ENCODE peak calls at places on chromosomes 12 and 14, in four cellular contexts. N is ecto neural progenitor cell, W is NCI-H2171, Z is epithelial cell of esophagus. F is an unnamed sample.

GRCh38 chr12:32272465-32272864 is 126.9 kb upstream of the FGD4 start:
- DNase-seq in Z (no peak), N (no peak), W (no peak), F (no peak)

GRCh38 chr14:74548881-74549280 is 55.3 kb downstream of the ISCA2 start:
- DNase-seq in Z (peak; percentile 64), N (no peak), W (no peak), F (no peak)

GRCh38 chr12:46160081-46160980 is 108.5 kb downstream of the SLC38A1 start:
- DNase-seq in N (no peak), Z (peak; percentile 98), W (peak; percentile 82), F (no peak)

GRCh38 chr12:26871985-26872384 is 39.0 kb upstream of the ITPR2 start:
- DNase-seq in N (no peak), Z (no peak), W (no peak), F (no peak)

GRCh38 chr14:68694516-68695235 is 98.2 kb downstream of the ZFP36L1 start:
- DNase-seq in W (no peak), N (no peak), Z (no peak), F (no peak)

GRCh38 chr12:10392394-10392930 is 2.6 kb upstream of the KLRK1 start:
- DNase-seq in W (no peak), Z (peak; percentile 93), N (no peak), F (no peak)

GRCh38 chr14:24144451-24144850 is 2.0 kb downstream of the PSME2 start:
- DNase-seq in Z (no peak), N (no peak), W (no peak), F (no peak)

GRCh38 chr12:537772-538171 is 78.0 kb downstream of the B4GALNT3 start:
- DNase-seq in N (no peak), Z (peak; percentile 97), W (peak; percentile 67), F (no peak)

GRCh38 chr14:69303086-69303485 is 43.1 kb downstream of the GALNT16 start:
- DNase-seq in W (no peak), N (peak; percentile 24), Z (no peak), F (no peak)

GRCh38 chr12:123271182-123271491 is 519 bp downstream of the CDK2AP1 start:
- DNase-seq in N (peak; percentile 88), W (peak; percentile 71), Z (peak; percentile 73), F (no peak)

GRCh38 chr14:77045570-77045890 is 17.0 kb upstream of the IRF2BPL start:
- DNase-seq in W (no peak), Z (no peak), N (no peak), F (no peak)

GRCh38 chr12:19842116-19842515 is 402.8 kb downstream of the AEBP2 start:
- DNase-seq in N (no peak), Z (no peak), W (no peak), F (no peak)

GRCh38 chr12:31315089-31315725 is 10.7 kb downstream of the SINHCAF start:
- DNase-seq in W (no peak), Z (no peak), N (no peak), F (no peak)

GRCh38 chr12:3379079-3379478 is 111.9 kb upstream of the PRMT8 start:
- DNase-seq in N (no peak), W (no peak), Z (no peak), F (no peak)

GRCh38 chr12:27504506-27504905 is 19.5 kb upstream of the PPFIBP1 start:
- DNase-seq in Z (no peak), W (no peak), N (no peak), F (no peak)

GRCh38 chr14:99772371-99773283 is 20.6 kb upstream of the EML1 start:
- DNase-seq in Z (no peak), W (no peak), N (no peak), F (no peak)

GRCh38 chr12:7869137-7869536 is 3.6 kb downstream of the SLC2A14 start:
- DNase-seq in W (no peak), N (no peak), Z (peak; percentile 51), F (no peak)

GRCh38 chr12:26127404-26127803 is 2.6 kb upstream of the BHLHE41 start:
- DNase-seq in N (no peak), W (no peak), Z (no peak), F (no peak)

GRCh38 chr12:53051058-53051880 is 1.4 kb downstream of the TNS2 start:
- DNase-seq in W (no peak), Z (peak; percentile 66), N (peak; percentile 57), F (no peak)